ENCODE peak calls at places on chromosome 20, in six cellular contexts. M, H, O, L, F and A are unnamed samples.

GRCh38 chr20:39190666-39191570 is 228.8 kb downstream of the DHX35 start:
- DNase-seq in H (peak), F (no peak), O (no peak), L (peak), M (no peak), A (no peak)

GRCh38 chr20:48366230-48366629 is 461.6 kb downstream of the PREX1 start:
- DNase-seq in L (no peak), F (no peak), M (no peak), H (no peak), O (no peak), A (no peak)

GRCh38 chr20:19110285-19110684 is 102.2 kb upstream of the SLC24A3 start:
- DNase-seq in M (no peak), H (no peak), F (no peak), L (no peak), O (no peak), A (no peak)

GRCh38 chr20:45404438-45404837 is 3.7 kb upstream of the DBNDD2 start:
- DNase-seq in M (no peak), F (no peak), L (no peak), H (no peak), O (peak), A (no peak)

GRCh38 chr20:23399568-23400241 is 21.6 kb downstream of the NAPB start:
- DNase-seq in O (no peak), L (no peak), H (peak), M (no peak), F (peak), A (no peak)

GRCh38 chr20:11880694-11881093 is 37.0 kb upstream of the BTBD3 start:
- DNase-seq in O (no peak), F (no peak), L (no peak), M (no peak), H (no peak), A (no peak)

GRCh38 chr20:38649275-38649891 is 47.8 kb downstream of the ARHGAP40 start:
- DNase-seq in H (peak), L (no peak), O (peak), M (no peak), F (peak), A (no peak)

GRCh38 chr20:16350465-16350864 is 222.8 kb downstream of the KIF16B start:
- DNase-seq in H (no peak), O (no peak), M (no peak), L (peak), F (no peak), A (no peak)

GRCh38 chr20:58010666-58011065 is 217.8 kb downstream of the ANKRD60 start:
- DNase-seq in O (no peak), L (no peak), M (peak), H (no peak), F (no peak), A (no peak)

GRCh38 chr20:5426026-5426425 is 109.3 kb upstream of the PROKR2 start:
- DNase-seq in M (no peak), H (no peak), O (no peak), F (no peak), L (no peak), A (no peak)

GRCh38 chr20:18048191-18048590 is 9.5 kb downstream of the OVOL2 start:
- DNase-seq in H (peak), O (no peak), L (no peak), F (no peak), M (no peak), A (no peak)

GRCh38 chr20:25315418-25316210 is 67.7 kb downstream of the PYGB start:
- DNase-seq in L (peak), F (no peak), O (no peak), H (no peak), M (no peak), A (peak)

GRCh38 chr20:62171245-62171644 is 11.6 kb upstream of the MTG2 start:
- DNase-seq in F (no peak), O (no peak), M (peak), H (no peak), L (no peak), A (peak)

GRCh38 chr20:47356220-47356525 is 326 bp downstream of the ZMYND8 start:
- DNase-seq in F (no peak), H (no peak), L (no peak), M (no peak), O (no peak), A (no peak)

GRCh38 chr20:57398231-57398821 is 7.1 kb downstream of the RBM38 start:
- DNase-seq in O (no peak), M (no peak), H (peak), L (no peak), F (no peak), A (peak)

GRCh38 chr20:6999381-6999780 is 231.9 kb downstream of the BMP2 start:
- DNase-seq in F (no peak), L (no peak), M (no peak), O (no peak), H (no peak), A (no peak)

GRCh38 chr20:24100370-24101011 is 111.9 kb upstream of the GGTLC1 start:
- DNase-seq in F (peak), O (peak), H (peak), L (peak), M (no peak), A (no peak)

GRCh38 chr20:23282546-23282945 is 68.0 kb upstream of the NXT1 start:
- DNase-seq in L (no peak), F (no peak), H (no peak), O (no peak), M (peak), A (no peak)

GRCh38 chr20:32445539-32446273 is 87.6 kb downstream of the ASXL1 start:
- DNase-seq in M (peak), O (no peak), F (no peak), L (no peak), H (peak), A (no peak)

GRCh38 chr20:21378259-21378658 is 19.1 kb downstream of the NKX2-4 start:
- DNase-seq in L (no peak), H (no peak), F (no peak), M (no peak), O (no peak), A (no peak)

GRCh38 chr20:58712116-58712822 is 19.7 kb downstream of the NPEPL1 start:
- DNase-seq in L (no peak), O (no peak), M (peak), F (no peak), H (peak), A (peak)

GRCh38 chr20:48260370-48260769 is 475.1 kb upstream of the SULF2 start:
- DNase-seq in H (no peak), O (no peak), M (peak), F (no peak), L (no peak), A (no peak)

GRCh38 chr20:64237316-64237715 is 18.2 kb upstream of the PCMTD2 start:
- DNase-seq in M (peak), L (no peak), O (no peak), F (no peak), H (no peak), A (peak)